ENCODE peak calls at places on chromosomes 13 and 19, in six cellular contexts. O is fibroblast of lung, C is fibroblast of pulmonary artery, M is OCI-LY7, D is HepG2, B is left ventricle myocardium inferior. G is an unnamed sample.

GRCh38 chr13:66530158-66530557 is 700.0 kb downstream of the PCDH9 start:
- DNase-seq in O (no peak), C (no peak), M (no peak), D (no peak), B (no peak), G (no peak)

GRCh38 chr19:1232231-1232637 is 5.6 kb downstream of the CBARP start:
- DNase-seq in O (no peak), C (no peak), M (no peak), D (no peak), B (no peak), G (no peak)

GRCh38 chr13:51844862-51845573 is at the start of gene TMEM272:
- DNase-seq in O (peak), C (peak), M (peak), D (peak), B (peak), G (no peak)

GRCh38 chr13:72696590-72696989 is 30.8 kb downstream of the MZT1 start:
- DNase-seq in O (peak), C (peak), M (no peak), D (no peak), B (no peak), G (no peak)

GRCh38 chr19:18746393-18747167 is 44.5 kb downstream of the COMP start:
- DNase-seq in O (no peak), C (no peak), M (no peak), D (no peak), B (no peak), G (no peak)

GRCh38 chr13:40211586-40211968 is 454.9 kb downstream of the FOXO1 start:
- DNase-seq in O (no peak), C (no peak), M (peak), D (no peak), B (no peak), G (no peak)

GRCh38 chr19:4088975-4089374 is 22.3 kb upstream of the ZBTB7A start:
- DNase-seq in O (no peak), C (no peak), M (no peak), D (no peak), B (no peak), G (no peak)

GRCh38 chr19:6737873-6738725 is 719 bp upstream of the GPR108 start:
- DNase-seq in O (peak), C (peak), M (peak), D (peak), B (peak), G (no peak)

GRCh38 chr13:42680748-42681147 is 100.6 kb upstream of the FAM216B start:
- DNase-seq in O (no peak), C (no peak), M (no peak), D (no peak), B (no peak), G (no peak)

GRCh38 chr13:45773236-45773635 is 71.1 kb downstream of the CBY2 start:
- DNase-seq in O (peak), C (no peak), M (no peak), D (no peak), B (no peak), G (no peak)

GRCh38 chr13:109787135-109787954 is 962 bp upstream of the IRS2 start:
- DNase-seq in O (no peak), C (peak), M (peak), D (no peak), B (peak), G (no peak)

GRCh38 chr13:20616059-20616797 is 49.3 kb downstream of the IFT88 start:
- DNase-seq in O (peak), C (peak), M (no peak), D (no peak), B (no peak), G (no peak)

GRCh38 chr19:17915940-17916593 is 16.7 kb upstream of the CCDC124 start:
- DNase-seq in O (no peak), C (no peak), M (no peak), D (no peak), B (no peak), G (no peak)

GRCh38 chr13:98439136-98439828 is 137.6 kb downstream of the STK24 start:
- DNase-seq in O (no peak), C (no peak), M (no peak), D (no peak), B (no peak), G (no peak)

GRCh38 chr19:18650048-18650435 is 13.2 kb downstream of the KLHL26 start:
- DNase-seq in O (peak), C (peak), M (no peak), D (no peak), B (peak), G (no peak)

GRCh38 chr19:15675560-15675959 is 2.7 kb downstream of the CYP4F12 start:
- DNase-seq in O (no peak), C (no peak), M (no peak), D (no peak), B (no peak), G (no peak)

GRCh38 chr19:13356686-13357280 is 149.5 kb downstream of the CACNA1A start:
- DNase-seq in O (no peak), C (no peak), M (no peak), D (no peak), B (no peak), G (no peak)

GRCh38 chr19:57759096-57759495 is 10.4 kb upstream of the ZNF586 start:
- DNase-seq in O (no peak), C (no peak), M (no peak), D (no peak), B (no peak), G (no peak)

GRCh38 chr19:17183858-17184271 is 31.3 kb upstream of the USE1 start:
- DNase-seq in O (no peak), C (no peak), M (peak), D (no peak), B (no peak), G (no peak)

GRCh38 chr13:53250272-53250875 is 221.8 kb downstream of the OLFM4 start:
- DNase-seq in O (peak), C (peak), M (peak), D (peak), B (no peak), G (peak)

GRCh38 chr13:98083936-98084335 is 59.0 kb upstream of the FARP1 start:
- DNase-seq in O (no peak), C (peak), M (no peak), D (no peak), B (no peak), G (no peak)

GRCh38 chr19:48540110-48540509 is 11.9 kb upstream of the SULT2B1 start:
- DNase-seq in O (no peak), C (no peak), M (no peak), D (no peak), B (no peak), G (no peak)

GRCh38 chr19:38490861-38491260 is 57.4 kb downstream of the RYR1 start:
- DNase-seq in O (no peak), C (no peak), M (no peak), D (no peak), B (no peak), G (no peak)

GRCh38 chr13:94947965-94948371 is 235.6 kb upstream of the SOX21 start:
- DNase-seq in O (no peak), C (no peak), M (no peak), D (no peak), B (no peak), G (no peak)

GRCh38 chr13:88042489-88042888 is 371.3 kb downstream of the SLITRK5 start:
- DNase-seq in O (peak), C (no peak), M (no peak), D (no peak), B (no peak), G (peak)

GRCh38 chr13:46656786-46657185 is 103.8 kb downstream of the LRCH1 start:
- DNase-seq in O (no peak), C (no peak), M (no peak), D (no peak), B (no peak), G (no peak)

GRCh38 chr19:40567040-40567749 is 9.5 kb upstream of the SHKBP1 start:
- DNase-seq in O (no peak), C (no peak), M (no peak), D (no peak), B (no peak), G (no peak)

GRCh38 chr19:1511989-1512338 is 855 bp downstream of the ADAMTSL5 start:
- DNase-seq in O (no peak), C (no peak), M (no peak), D (no peak), B (no peak), G (no peak)

GRCh38 chr13:95267662-95268369 is 33.4 kb downstream of the ABCC4 start:
- DNase-seq in O (peak), C (peak), M (no peak), D (peak), B (no peak), G (peak)

GRCh38 chr13:37476874-37477273 is 121.7 kb downstream of the POSTN start:
- DNase-seq in O (peak), C (peak), M (no peak), D (no peak), B (peak), G (no peak)

GRCh38 chr19:55479451-55480230 is 3.2 kb downstream of the ZNF628 start:
- DNase-seq in O (no peak), C (no peak), M (no peak), D (no peak), B (no peak), G (no peak)

GRCh38 chr19:47229674-47230121 is 1.3 kb downstream of the BBC3 start:
- DNase-seq in O (peak), C (peak), M (peak), D (no peak), B (no peak), G (no peak)

GRCh38 chr19:42115219-42115618 is 17.0 kb downstream of the POU2F2 start:
- DNase-seq in O (peak), C (peak), M (peak), D (no peak), B (no peak), G (no peak)

GRCh38 chr19:33904681-33905080 is 108.0 kb downstream of the KCTD15 start:
- DNase-seq in O (no peak), C (peak), M (no peak), D (peak), B (no peak), G (no peak)

GRCh38 chr19:52494518-52494917 is 33.0 kb upstream of the ZNF808 start:
- DNase-seq in O (no peak), C (no peak), M (no peak), D (no peak), B (no peak), G (no peak)

GRCh38 chr19:10418281-10419199 is 1.8 kb upstream of the PDE4A start:
- DNase-seq in O (no peak), C (no peak), M (peak), D (no peak), B (no peak), G (no peak)

GRCh38 chr19:16496613-16496983 is 404 bp downstream of the C19orf44 start:
- DNase-seq in O (peak), C (peak), M (peak), D (no peak), B (peak), G (peak)

GRCh38 chr13:36713842-36714241 is 40.0 kb downstream of the SERTM1 start:
- DNase-seq in O (no peak), C (no peak), M (no peak), D (no peak), B (no peak), G (no peak)

GRCh38 chr13:61410669-61411297 is 4.9 kb downstream of the PCDH20 start:
- DNase-seq in O (peak), C (peak), M (peak), D (peak), B (no peak), G (no peak)
- TF ChIP-seq CTCF in O (peak), C (peak), M (peak), D (peak), B (peak), G (peak)

GRCh38 chr19:29119582-29119981 is 93.4 kb downstream of the UQCRFS1 start:
- DNase-seq in O (no peak), C (no peak), M (no peak), D (no peak), B (no peak), G (no peak)
- TF ChIP-seq CTCF in O (no peak), C (no peak), M (no peak), D (no peak), B (peak), G (no peak)

DNA sequence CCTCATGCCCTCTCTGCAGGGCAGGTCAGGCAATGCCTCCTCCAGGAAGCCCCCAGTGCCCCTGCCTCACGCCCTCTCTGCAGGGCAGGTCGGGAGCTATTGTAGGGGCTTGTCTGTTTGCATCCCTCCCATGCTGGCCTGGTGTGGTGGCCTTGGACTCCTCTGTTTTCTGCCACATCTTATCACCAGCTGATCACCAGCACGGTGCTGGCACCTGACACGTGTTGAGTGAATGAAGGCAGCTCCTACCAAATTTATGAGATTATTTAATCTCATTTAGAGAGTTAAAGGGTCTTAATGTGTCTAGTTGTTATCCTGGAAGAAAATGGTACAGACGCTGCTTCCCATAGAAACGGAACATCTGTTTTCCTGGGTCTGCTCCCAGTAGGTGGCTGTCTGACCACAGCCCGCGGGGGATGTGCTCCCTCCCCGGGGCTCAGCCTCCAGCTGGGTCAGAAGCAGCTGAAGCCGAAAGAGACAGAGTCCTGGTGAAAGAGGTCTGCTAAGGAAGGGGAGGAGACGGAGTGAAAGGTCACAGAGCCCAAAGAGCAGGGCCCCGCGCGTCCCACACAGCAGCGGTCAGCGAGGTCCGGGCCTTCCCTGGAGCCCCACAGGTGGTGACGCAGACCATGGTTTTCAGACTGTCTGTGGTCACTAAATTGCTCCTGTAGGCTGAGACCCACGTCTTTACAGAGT is 51.7 kb upstream of the C13orf46 start:
- DNase-seq in O (peak), C (peak), M (peak), D (no peak), B (no peak), G (no peak)
- TF ChIP-seq CTCF in O (no peak), C (peak), M (no peak), D (peak), B (no peak), G (no peak)

GRCh38 chr13:49561064-49561410 is 24.3 kb downstream of the RCBTB1 start:
- DNase-seq in O (no peak), C (no peak), M (no peak), D (peak), B (no peak), G (no peak)

GRCh38 chr13:49563513-49563912 is 21.8 kb downstream of the RCBTB1 start:
- DNase-seq in O (peak), C (peak), M (no peak), D (no peak), B (no peak), G (no peak)

GRCh38 chr13:49559006-49559405 is 26.4 kb downstream of the RCBTB1 start:
- DNase-seq in O (no peak), C (no peak), M (no peak), D (no peak), B (no peak), G (no peak)

DNA sequence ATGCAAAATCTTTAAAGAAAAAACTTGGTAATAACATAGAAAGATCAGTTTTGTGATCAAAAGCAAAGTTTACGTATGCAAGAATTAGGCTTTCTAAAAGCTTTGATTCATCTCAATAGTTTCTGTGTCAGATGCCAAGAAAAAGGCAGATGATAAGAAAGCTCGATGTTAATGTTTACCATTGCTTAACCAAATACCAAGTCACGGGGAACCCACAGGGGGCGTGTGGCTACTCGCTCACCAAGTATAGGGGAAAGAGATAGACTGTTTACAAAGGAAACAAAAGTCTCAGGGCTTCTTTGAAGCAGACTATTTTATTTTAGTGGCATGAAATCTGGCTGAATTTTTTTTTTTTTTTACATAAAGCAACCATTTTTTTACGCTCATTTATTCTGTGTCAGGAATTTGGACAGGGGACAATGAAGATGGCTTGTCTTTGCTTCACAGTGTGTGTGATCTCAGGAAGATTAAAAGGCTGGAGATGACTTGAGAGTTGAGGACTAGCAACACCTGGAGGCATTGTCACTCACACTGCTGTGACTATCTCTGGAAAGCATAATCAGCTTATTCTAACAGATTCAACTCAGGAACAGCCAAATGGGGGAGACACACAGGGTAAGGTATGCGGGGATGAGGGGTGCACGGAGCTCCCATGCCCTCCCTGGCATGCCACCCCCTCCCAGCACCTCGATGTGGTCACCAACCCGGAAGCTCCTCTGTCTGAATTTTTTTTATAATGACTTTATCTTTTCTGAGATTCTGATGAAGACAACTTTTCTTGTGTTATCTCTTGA is 24.9 kb downstream of the RCBTB1 start:
- DNase-seq in O (peak), C (peak), M (no peak), D (peak), B (no peak), G (no peak)
- TF ChIP-seq CTCF in O (peak), C (peak), M (no peak), D (peak), B (peak), G (peak)

GRCh38 chr13:85816413-85816812 is 17.2 kb upstream of the SLITRK6 start:
- DNase-seq in O (peak), C (peak), M (no peak), D (no peak), B (no peak), G (no peak)
- TF ChIP-seq CTCF in O (no peak), C (peak), M (peak), D (no peak), B (no peak), G (no peak)

GRCh38 chr19:31402931-31403330 is 53.7 kb upstream of the TSHZ3 start:
- DNase-seq in O (no peak), C (peak), M (no peak), D (no peak), B (no peak), G (no peak)
- TF ChIP-seq CTCF in O (no peak), C (no peak), M (no peak), D (no peak), B (no peak), G (no peak)

DNA sequence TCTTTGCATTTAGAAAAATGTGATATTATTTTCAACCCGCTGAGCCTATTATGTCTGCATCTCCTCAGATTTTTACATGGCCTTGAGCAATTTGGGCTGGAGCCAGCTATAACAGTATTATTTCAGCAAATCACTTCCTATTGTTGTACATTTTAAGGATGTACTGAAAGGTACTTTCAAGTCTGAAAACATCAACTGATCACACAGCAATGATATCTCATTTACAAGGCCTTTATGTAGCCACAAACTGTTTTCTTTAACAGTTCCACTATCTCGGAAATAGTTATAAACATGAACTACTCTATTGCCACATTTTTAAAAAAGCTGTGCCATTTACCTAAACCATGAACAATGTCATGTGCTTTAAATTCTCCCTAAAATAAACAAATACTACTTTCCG is 560.2 kb downstream of the GPC6 start:
- DNase-seq in O (peak), C (peak), M (no peak), D (no peak), B (no peak), G (no peak)
- TF ChIP-seq CTCF in O (no peak), C (no peak), M (no peak), D (no peak), B (no peak), G (no peak)

DNA sequence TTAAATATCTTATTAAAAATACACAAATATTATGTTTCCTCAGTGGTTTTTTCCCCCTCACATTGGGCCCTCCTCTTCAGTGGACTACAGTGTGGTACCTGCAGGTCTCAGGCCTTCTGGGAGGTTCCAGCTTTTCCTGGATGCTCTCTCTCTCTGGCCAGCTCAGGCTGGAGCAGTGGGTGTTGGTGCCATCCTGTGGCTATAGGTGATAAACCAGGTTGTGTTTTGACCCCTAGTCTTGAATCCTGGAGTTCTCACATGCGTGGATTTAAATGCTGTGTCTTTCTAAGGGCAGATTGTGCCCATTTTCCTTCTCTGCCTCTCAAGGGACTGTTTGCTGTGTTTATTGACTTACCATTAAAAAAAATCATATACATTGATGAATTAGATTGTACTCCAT is 41.2 kb upstream of the ZNF527 start:
- DNase-seq in O (no peak), C (peak), M (peak), D (peak), B (no peak), G (no peak)
- TF ChIP-seq CTCF in O (no peak), C (peak), M (peak), D (peak), B (no peak), G (peak)